ENCODE peak calls at places on chromosomes 3 and 15, in five cellular contexts. V, T, N, B and S are unnamed samples.

GRCh38 chr3:51933471-51934138 is 8.1 kb downstream of the RRP9 start:
- DNase-seq in V (no peak), T (no peak), N (no peak), B (no peak), S (peak; percentile 18)

GRCh38 chr15:85030301-85031049 is 48.8 kb downstream of the PDE8A start:
- DNase-seq in V (no peak), T (no peak), N (no peak), B (peak; percentile 32), S (no peak)

GRCh38 chr3:153927107-153927506 is 194.1 kb upstream of the ARHGEF26 start:
- DNase-seq in V (no peak), T (no peak), N (peak; percentile 62), B (peak; percentile 38), S (no peak)

GRCh38 chr3:110618512-110619226 is 452.9 kb upstream of the NECTIN3 start:
- DNase-seq in V (no peak), T (no peak), N (no peak), B (no peak), S (no peak)

GRCh38 chr15:40844543-40844981 is 714 bp downstream of the SPINT1 start:
- DNase-seq in V (peak; percentile 51), T (peak; percentile 27), N (peak; percentile 23), B (peak; percentile 50), S (no peak)

GRCh38 chr15:33126559-33127290 is 67.8 kb downstream of the FMN1 start:
- DNase-seq in V (peak; percentile 67), T (peak; percentile 29), N (peak; percentile 82), B (peak; percentile 89), S (no peak)

GRCh38 chr15:100968043-100968966 is 49.1 kb downstream of the LRRK1 start:
- DNase-seq in V (no peak), T (no peak), N (peak; percentile 59), B (no peak), S (no peak)

GRCh38 chr15:74307827-74308642 is 59.4 kb downstream of the CYP11A1 start:
- DNase-seq in V (peak; percentile 59), T (peak; percentile 41), N (peak; percentile 91), B (peak; percentile 70), S (peak; percentile 65)

GRCh38 chr3:70606018-70606417 is 293.6 kb upstream of the MDFIC2 start:
- DNase-seq in V (no peak), T (no peak), N (no peak), B (no peak), S (no peak)

GRCh38 chr15:78092111-78093041 is at the start of gene SH2D7:
- DNase-seq in V (no peak), T (no peak), N (no peak), B (no peak), S (no peak)

GRCh38 chr15:69812881-69813280 is 284.8 kb downstream of the TLE3 start:
- DNase-seq in V (peak; percentile 33), T (no peak), N (no peak), B (peak; percentile 19), S (no peak)

GRCh38 chr3:160637081-160637480 is 39.9 kb upstream of the ARL14 start:
- DNase-seq in V (no peak), T (no peak), N (no peak), B (no peak), S (no peak)

GRCh38 chr15:71110800-71111565 is 4.3 kb upstream of the THSD4 start:
- DNase-seq in V (no peak), T (no peak), N (peak; percentile 50), B (no peak), S (no peak)

GRCh38 chr15:75361361-75361988 is 6.9 kb downstream of the MAN2C1 start:
- DNase-seq in V (no peak), T (no peak), N (no peak), B (no peak), S (no peak)

GRCh38 chr15:95132774-95133173 is 901.4 kb downstream of the MCTP2 start:
- DNase-seq in V (no peak), T (no peak), N (peak; percentile 71), B (no peak), S (no peak)

GRCh38 chr3:63132456-63133250 is 145.5 kb upstream of the SYNPR start:
- DNase-seq in V (no peak), T (no peak), N (no peak), B (no peak), S (no peak)

GRCh38 chr3:156553705-156554356 is 1.1 kb downstream of the SSR3 start:
- DNase-seq in V (no peak), T (no peak), N (peak; percentile 84), B (peak; percentile 52), S (no peak)

GRCh38 chr3:195900426-195901355 is 7.7 kb downstream of the TNK2 start:
- DNase-seq in V (peak; percentile 46), T (peak; percentile 56), N (no peak), B (peak; percentile 3), S (peak; percentile 80)

GRCh38 chr3:164096352-164096751 is 981.9 kb downstream of the SI start:
- DNase-seq in V (no peak), T (no peak), N (no peak), B (no peak), S (no peak)

GRCh38 chr3:190504354-190505125 is 9.3 kb upstream of the IL1RAP start:
- DNase-seq in V (no peak), T (no peak), N (no peak), B (no peak), S (no peak)

GRCh38 chr3:11364181-11364580 is 92.0 kb downstream of the ATG7 start:
- DNase-seq in V (no peak), T (no peak), N (no peak), B (no peak), S (no peak)

GRCh38 chr3:69422751-69423150 is 36.9 kb upstream of the FRMD4B start:
- DNase-seq in V (no peak), T (no peak), N (peak; percentile 53), B (no peak), S (no peak)

GRCh38 chr3:73070675-73071575 is 9.5 kb downstream of the EBLN2 start:
- DNase-seq in V (no peak), T (no peak), N (peak; percentile 83), B (no peak), S (no peak)

GRCh38 chr3:190538288-190538687 is 24.4 kb downstream of the IL1RAP start:
- DNase-seq in V (no peak), T (no peak), N (no peak), B (no peak), S (no peak)

GRCh38 chr3:100936931-100937330 is 56.3 kb downstream of the ABI3BP start:
- DNase-seq in V (no peak), T (no peak), N (no peak), B (no peak), S (no peak)

GRCh38 chr3:12175844-12176453 is 17.2 kb upstream of the TIMP4 start:
- DNase-seq in V (peak; percentile 73), T (peak; percentile 70), N (peak; percentile 77), B (peak; percentile 73), S (peak; percentile 78)

GRCh38 chr15:60589253-60589652 is 110.3 kb upstream of the ICE2 start:
- DNase-seq in V (no peak), T (no peak), N (no peak), B (no peak), S (no peak)

GRCh38 chr15:62389887-62390792 is 225.1 kb upstream of the C2CD4B start:
- DNase-seq in V (peak; percentile 71), T (peak; percentile 78), N (peak; percentile 94), B (peak; percentile 92), S (no peak)

GRCh38 chr3:37198547-37198946 is 24.2 kb upstream of the LRRFIP2 start:
- DNase-seq in V (no peak), T (no peak), N (no peak), B (no peak), S (no peak)

GRCh38 chr3:37198996-37199395 is 24.6 kb upstream of the LRRFIP2 start:
- DNase-seq in V (no peak), T (no peak), N (no peak), B (no peak), S (no peak)

GRCh38 chr3:37200141-37200540 is 25.8 kb upstream of the LRRFIP2 start:
- DNase-seq in V (no peak), T (no peak), N (no peak), B (no peak), S (no peak)

GRCh38 chr3:37204314-37204713 is 29.9 kb upstream of the LRRFIP2 start:
- DNase-seq in V (no peak), T (no peak), N (no peak), B (no peak), S (no peak)

DNA sequence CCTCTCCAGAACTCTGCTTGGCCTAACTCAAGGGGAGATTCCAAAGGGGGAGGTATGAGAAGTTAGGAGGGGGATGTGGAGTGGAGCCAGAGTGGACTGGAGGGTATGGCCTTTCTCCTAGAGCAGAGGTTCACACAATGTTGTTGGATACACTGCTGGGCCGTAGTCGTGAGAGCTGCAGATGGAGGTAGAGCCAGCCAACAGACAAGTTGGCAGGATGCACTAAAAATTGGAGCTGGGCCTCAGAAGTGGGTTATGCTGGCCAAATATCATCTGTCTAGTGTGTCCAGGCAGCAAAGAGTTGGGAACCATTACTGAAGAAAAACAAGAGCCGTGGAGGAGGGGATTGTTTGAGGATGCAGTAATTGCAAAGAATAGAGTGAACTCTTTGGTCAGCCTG is 27.7 kb upstream of the LRRFIP2 start:
- DNase-seq in V (no peak), T (no peak), N (no peak), B (no peak), S (no peak)
- H3K4me3 ChIP-seq in V (no peak overlapping the region), T (no peak overlapping the region), N (no peak overlapping the region), B (no peak overlapping the region), S (no peak overlapping the region)

GRCh38 chr15:57596301-57596855 is 4.7 kb downstream of the MYZAP start:
- DNase-seq in V (no peak), T (no peak), N (no peak), B (no peak), S (no peak)

GRCh38 chr15:57595011-57595866 is 3.5 kb downstream of the MYZAP start:
- DNase-seq in V (peak; percentile 77), T (peak; percentile 63), N (no peak), B (peak; percentile 38), S (no peak)

GRCh38 chr15:57592426-57592825 is 722 bp downstream of the MYZAP start:
- DNase-seq in V (no peak), T (no peak), N (no peak), B (no peak), S (no peak)

GRCh38 chr15:57592836-57593420 is 1.2 kb downstream of the MYZAP start:
- DNase-seq in V (no peak), T (no peak), N (no peak), B (no peak), S (no peak)

GRCh38 chr15:57594479-57594878 is 2.8 kb downstream of the MYZAP start:
- DNase-seq in V (no peak), T (no peak), N (no peak), B (no peak), S (no peak)
- H3K4me1 ChIP-seq in V (peaks cover 46% of the 10 kb centered on the region), T (peaks cover 25% of the 10 kb centered on the region), N (peaks cover 36% of the 10 kb centered on the region), B (peaks cover 39% of the 10 kb centered on the region), S (no peaks in the 10 kb centered on the region)

DNA sequence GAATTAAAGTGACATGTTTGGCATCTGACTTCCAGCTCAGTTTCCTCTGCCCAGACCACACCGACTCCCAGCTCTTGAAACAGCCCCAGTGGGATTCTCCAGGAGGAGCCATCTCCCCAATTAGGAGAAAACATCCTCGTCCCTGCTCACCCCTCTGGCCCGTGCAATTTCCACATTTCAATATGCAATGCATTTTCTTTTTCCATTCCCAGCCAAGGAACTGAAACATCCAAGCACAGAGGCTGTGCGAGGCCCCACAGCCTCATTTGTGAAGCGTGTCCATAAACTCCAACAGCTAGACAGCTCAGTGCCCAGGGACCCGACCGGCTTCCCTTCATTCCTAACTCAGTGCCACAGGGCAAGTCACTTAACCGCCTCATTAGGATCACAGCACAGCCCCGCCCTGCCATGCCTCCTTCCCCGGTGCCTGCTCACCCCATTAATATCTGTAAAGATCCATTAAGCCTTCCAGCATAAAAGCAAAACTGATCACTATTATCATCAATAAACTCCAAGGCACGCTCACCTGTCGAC is 204.2 kb upstream of the IGF1R start:
- DNase-seq in V (no peak), T (no peak), N (no peak), B (no peak), S (no peak)
- H3K9me3 ChIP-seq in V (no peaks in the 10 kb centered on the region), T (no peaks in the 10 kb centered on the region), N (peaks cover 13% of the 10 kb centered on the region), B (no peaks in the 10 kb centered on the region), S (no peaks in the 10 kb centered on the region)

GRCh38 chr15:68256675-68257450 is 20.7 kb upstream of the FEM1B start:
- DNase-seq in V (peak; percentile 79), T (peak; percentile 89), N (peak; percentile 95), B (peak; percentile 94), S (peak; percentile 92)
- H3K4me3 ChIP-seq in V (peak overlapping the region; percentile 42), T (peak overlapping the region; percentile 55), N (peak overlapping the region; percentile 84), B (peak overlapping the region; percentile 17), S (peak overlapping the region; percentile 59)